ENCODE peak calls at places on chromosomes 3 and 15, in four cellular contexts. J is activated naive CD4-positive, alpha-beta T cell treated with anti-CD3 and anti-CD28 coated beads, Interleukin-2, amount 10 ng/mL, durations not matched to agents 7 days and 5 days; X is CD8-positive, alpha-beta memory T cell; U is glutamatergic neuron. N is an unnamed sample.

GRCh38 chr15:48565560-48566482 is 79.7 kb downstream of the FBN1 start:
- DNase-seq in J (no peak), X (no peak), U (no peak), N (no peak)

GRCh38 chr15:91142097-91142744 is 42.2 kb downstream of the SV2B start:
- DNase-seq in J (no peak), X (no peak), U (no peak), N (no peak)

GRCh38 chr15:39498642-39499041 is 82.2 kb upstream of the THBS1 start:
- DNase-seq in J (no peak), X (no peak), U (no peak), N (no peak)

GRCh38 chr3:115134648-115135347 is 12.3 kb downstream of the ZBTB20 start:
- DNase-seq in J (no peak), X (no peak), U (no peak), N (no peak)

GRCh38 chr3:136949708-136950107 is 8.1 kb upstream of the IL20RB start:
- DNase-seq in J (no peak), X (no peak), U (no peak), N (no peak)

GRCh38 chr3:186281172-186281571 is 80.9 kb downstream of the DGKG start:
- DNase-seq in J (no peak), X (no peak), U (no peak), N (no peak)

GRCh38 chr3:67296039-67296892 is 298.2 kb downstream of the KBTBD8 start:
- DNase-seq in J (no peak), X (no peak), U (no peak), N (no peak)

GRCh38 chr3:177050466-177051237 is 146.6 kb downstream of the TBL1XR1 start:
- DNase-seq in J (no peak), X (peak), U (no peak), N (no peak)

GRCh38 chr3:151367448-151367847 is 17.1 kb downstream of the P2RY12 start:
- DNase-seq in J (no peak), X (no peak), U (no peak), N (no peak)

GRCh38 chr3:69116897-69117296 is 5.5 kb downstream of the LMOD3 start:
- DNase-seq in J (no peak), X (no peak), U (no peak), N (no peak)

GRCh38 chr3:71127463-71128243 is 455.9 kb downstream of the FOXP1 start:
- DNase-seq in J (peak), X (peak), U (no peak), N (no peak)

GRCh38 chr3:195544634-195545033 is 1.5 kb upstream of the PPP1R2 start:
- DNase-seq in J (no peak), X (no peak), U (no peak), N (no peak)

GRCh38 chr15:82317091-82317489 is 32.2 kb downstream of the GOLGA6L10 start:
- DNase-seq in J (no peak), X (no peak), U (no peak), N (peak)

GRCh38 chr3:67605377-67605776 is 49.0 kb downstream of the SUCLG2 start:
- DNase-seq in J (no peak), X (no peak), U (no peak), N (no peak)

GRCh38 chr15:101180620-101181307 is 71.1 kb downstream of the CHSY1 start:
- DNase-seq in J (no peak), X (no peak), U (no peak), N (no peak)

GRCh38 chr15:55224892-55225291 is 28.2 kb upstream of the RSL24D1 start:
- DNase-seq in J (no peak), X (peak), U (no peak), N (no peak)

GRCh38 chr3:189099031-189099471 is 72.7 kb upstream of the TPRG1 start:
- DNase-seq in J (no peak), X (no peak), U (no peak), N (peak)

GRCh38 chr3:105158277-105158676 is 208.4 kb upstream of the ALCAM start:
- DNase-seq in J (no peak), X (no peak), U (no peak), N (no peak)